ENCODE peak calls at places on chromosomes 5 and 9, in six cellular contexts. F is ureter, D is NT2/D1, U is right lobe of liver, O is HFF-Myc, T is body of pancreas. X is an unnamed sample.

GRCh38 chr9:85716031-85716877 is 25.5 kb downstream of the AGTPBP1 start:
- DNase-seq in O (no peak), T (no peak), U (no peak), F (no peak), D (no peak), X (no peak)

GRCh38 chr9:133597316-133597957 is 11.8 kb downstream of the FAM163B start:
- DNase-seq in F (no peak), T (no peak), U (no peak), D (no peak), O (no peak), X (no peak)

GRCh38 chr5:376951-377325 is 55.4 kb downstream of the AHRR start:
- DNase-seq in O (no peak), F (peak; percentile 33), D (no peak), T (no peak), U (no peak), X (no peak)

GRCh38 chr5:78506296-78507049 is 142.1 kb downstream of the LHFPL2 start:
- DNase-seq in T (no peak), O (no peak), U (no peak), F (no peak), D (no peak), X (no peak)

GRCh38 chr5:88480766-88481499 is 212.3 kb upstream of the TMEM161B start:
- DNase-seq in T (no peak), U (no peak), D (no peak), O (peak; percentile 10), F (no peak), X (no peak)

GRCh38 chr5:126656397-126657007 is 55.8 kb downstream of the PHAX start:
- DNase-seq in T (no peak), U (no peak), D (peak; percentile 22), O (peak; percentile 15), F (no peak), X (no peak)

GRCh38 chr5:179889885-179890284 is 17.8 kb downstream of the TBC1D9B start:
- DNase-seq in F (no peak), O (no peak), U (no peak), T (no peak), D (no peak), X (no peak)

GRCh38 chr9:120921751-120922181 is 4.8 kb downstream of the TRAF1 start:
- DNase-seq in D (no peak), F (no peak), U (no peak), T (no peak), O (no peak), X (no peak)

GRCh38 chr9:36980148-36980974 is 53.7 kb downstream of the PAX5 start:
- DNase-seq in O (no peak), U (no peak), T (no peak), F (no peak), D (peak; percentile 68), X (no peak)

GRCh38 chr9:113454914-113455761 is 8.4 kb upstream of the RGS3 start:
- DNase-seq in F (peak; percentile 57), O (peak; percentile 36), T (peak; percentile 68), D (no peak), U (no peak), X (peak; percentile 86)

GRCh38 chr5:170427672-170428236 is 38.6 kb upstream of the KCNMB1 start:
- DNase-seq in D (no peak), T (no peak), F (no peak), U (no peak), O (no peak), X (no peak)

GRCh38 chr9:16729656-16730055 is 140.8 kb downstream of the BNC2 start:
- DNase-seq in F (no peak), O (no peak), U (no peak), D (no peak), T (no peak), X (no peak)

GRCh38 chr5:146111409-146111808 is 6.0 kb upstream of the PLAC8L1 start:
- DNase-seq in F (no peak), D (no peak), O (no peak), T (peak; percentile 56), U (no peak), X (no peak)

GRCh38 chr9:135098400-135099105 is 11.1 kb downstream of the OLFM1 start:
- DNase-seq in D (no peak), O (no peak), F (no peak), U (no peak), T (no peak), X (no peak)

GRCh38 chr5:168530751-168531150 is 1.6 kb downstream of the FBLL1 start:
- DNase-seq in D (no peak), U (no peak), T (no peak), F (no peak), O (no peak), X (no peak)

X was measured in glomerular endothelial cell.